ENCODE peak calls at places on chromosomes 13 and 19, in seven cellular contexts. E, V, P, I, F, A and Z are unnamed samples.

GRCh38 chr13:40562975-40563349 is 103.5 kb downstream of the FOXO1 start:
- DNase-seq in A (no peak), I (no peak), P (no peak), F (no peak), E (no peak), V (no peak), Z (no peak)

GRCh38 chr19:19657397-19657783 is 6.1 kb downstream of the ATP13A1 start:
- DNase-seq in A (no peak), V (no peak), P (no peak), F (no peak), I (no peak), E (no peak), Z (peak; percentile 15)

GRCh38 chr19:6501740-6502648 is at the start of gene TUBB4A:
- DNase-seq in E (peak; percentile 61), A (peak; percentile 70), F (no peak), I (no peak), V (peak; percentile 50), P (no peak), Z (peak; percentile 88)

GRCh38 chr19:38686530-38686888 is 39.1 kb downstream of the ACTN4 start:
- DNase-seq in A (no peak), V (no peak), E (peak; percentile 44), I (no peak), P (no peak), F (no peak), Z (peak; percentile 68)

GRCh38 chr13:49527123-49527522 is 31.4 kb downstream of the PHF11 start:
- DNase-seq in E (no peak), P (no peak), I (no peak), F (no peak), A (no peak), V (no peak), Z (no peak)

GRCh38 chr19:4624301-4624700 is 15.0 kb upstream of the TNFAIP8L1 start:
- DNase-seq in P (no peak), A (no peak), F (no peak), E (no peak), V (no peak), I (no peak), Z (no peak)

GRCh38 chr13:43057653-43058317 is 34.4 kb downstream of the DNAJC15 start:
- DNase-seq in V (peak; percentile 23), A (peak; percentile 71), F (no peak), E (peak; percentile 43), P (no peak), I (peak; percentile 33), Z (no peak)

GRCh38 chr19:19039901-19040300 is 6.5 kb downstream of the ARMC6 start:
- DNase-seq in P (no peak), E (no peak), I (no peak), V (no peak), F (no peak), A (no peak), Z (no peak)

GRCh38 chr19:42547927-42548326 is 19.6 kb upstream of the CEACAM1 start:
- DNase-seq in P (no peak), V (no peak), E (no peak), I (no peak), A (no peak), F (no peak), Z (no peak)

GRCh38 chr19:13996928-13997636 is 9.0 kb downstream of the RFX1 start:
- DNase-seq in I (no peak), E (no peak), F (no peak), A (no peak), P (no peak), V (no peak), Z (peak; percentile 9)

GRCh38 chr13:97492257-97492656 is 58.3 kb downstream of the RAP2A start:
- DNase-seq in E (no peak), F (no peak), I (no peak), A (no peak), P (no peak), V (no peak), Z (no peak)

GRCh38 chr13:65966991-65967451 is 1263.1 kb downstream of the PCDH9 start:
- DNase-seq in E (peak; percentile 48), P (no peak), A (peak; percentile 66), I (peak; percentile 82), V (no peak), F (no peak), Z (no peak)

GRCh38 chr19:5947435-5947834 is 30.5 kb downstream of the RANBP3 start:
- DNase-seq in F (no peak), I (peak; percentile 84), A (no peak), P (no peak), E (no peak), V (no peak), Z (no peak)

GRCh38 chr19:49019242-49019932 is 2.5 kb upstream of the LHB start:
- DNase-seq in I (no peak), P (no peak), A (peak; percentile 94), V (peak; percentile 91), E (peak; percentile 86), F (no peak), Z (peak; percentile 84)

GRCh38 chr13:24153979-24154378 is 6.5 kb upstream of the SPATA13 start:
- DNase-seq in V (no peak), E (no peak), I (no peak), P (no peak), F (no peak), A (no peak), Z (no peak)

GRCh38 chr13:79393564-79394249 is 12.3 kb downstream of the RBM26 start:
- DNase-seq in A (peak; percentile 48), F (no peak), I (no peak), P (no peak), V (no peak), E (no peak), Z (no peak)

GRCh38 chr19:35742121-35742724 is at the start of gene IGFLR1:
- DNase-seq in F (no peak), A (no peak), I (no peak), P (no peak), E (no peak), V (no peak), Z (peak; percentile 73)

GRCh38 chr13:94362411-94362909 is 117.0 kb downstream of the DCT start:
- DNase-seq in V (peak; percentile 67), P (peak; percentile 33), A (peak; percentile 88), E (peak; percentile 75), I (peak; percentile 93), F (peak; percentile 73), Z (peak; percentile 62)

GRCh38 chr19:10748924-10749434 is 31.1 kb downstream of the DNM2 start:
- DNase-seq in I (peak; percentile 44), F (no peak), P (no peak), A (no peak), V (no peak), E (no peak), Z (no peak)

GRCh38 chr19:1247747-1248453 is 483 bp upstream of the MIDN start:
- DNase-seq in A (peak; percentile 87), I (peak; percentile 64), P (no peak), F (no peak), V (peak; percentile 71), E (peak; percentile 75), Z (no peak)

GRCh38 chr19:6378036-6378435 is 2.3 kb upstream of the PSPN start:
- DNase-seq in E (no peak), V (no peak), P (no peak), A (peak; percentile 79), I (peak; percentile 21), F (no peak), Z (no peak)

GRCh38 chr13:110010433-110011135 is 224.2 kb upstream of the IRS2 start:
- DNase-seq in P (no peak), A (no peak), I (peak; percentile 37), E (no peak), V (no peak), F (no peak), Z (no peak)

GRCh38 chr13:102033316-102033715 is 368.5 kb downstream of the FGF14 start:
- DNase-seq in E (no peak), A (no peak), F (no peak), I (no peak), P (no peak), V (no peak), Z (no peak)

GRCh38 chr19:1150333-1151036 is 23.6 kb downstream of the SBNO2 start:
- DNase-seq in E (no peak), V (peak; percentile 11), P (no peak), I (no peak), A (no peak), F (no peak), Z (no peak)

GRCh38 chr13:72097568-72097967 is 230.6 kb upstream of the DACH1 start:
- DNase-seq in V (no peak), I (no peak), E (no peak), F (no peak), P (no peak), A (no peak), Z (no peak)

GRCh38 chr13:77565635-77566034 is 30.1 kb downstream of the SCEL start:
- DNase-seq in V (no peak), F (no peak), P (no peak), E (no peak), A (no peak), I (peak; percentile 61), Z (peak; percentile 36)
- TF ChIP-seq CTCF in V (peak; percentile 32), F (peak; percentile 51), P (peak; percentile 19), E (peak; percentile 75), A (peak; percentile 81), I (peak; percentile 60), Z (peak; percentile 41)

DNA sequence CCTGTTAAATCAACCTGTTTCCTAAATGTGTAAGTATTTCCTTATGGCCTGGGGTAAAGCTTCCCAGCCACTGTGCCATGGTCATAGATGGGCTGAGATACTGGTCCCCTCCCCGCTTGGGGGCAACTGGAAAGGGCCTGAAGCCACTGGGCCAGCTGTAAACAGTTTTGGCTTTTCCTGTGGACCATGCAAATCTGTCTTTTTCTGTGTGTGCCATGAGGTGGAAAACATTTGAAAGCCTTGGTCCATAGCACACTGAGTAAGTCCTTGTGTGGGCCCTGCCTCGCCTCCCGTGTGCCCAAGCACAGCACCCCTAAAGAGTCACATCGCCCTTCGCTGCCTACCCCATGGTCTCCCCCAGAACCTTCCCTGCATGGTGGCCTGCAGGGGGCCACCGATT is 52.3 kb upstream of the GPR183 start:
- DNase-seq in V (no peak), P (no peak), F (no peak), E (no peak), A (peak; percentile 55), I (no peak), Z (no peak)
- TF ChIP-seq CTCF in V (no peak), P (no peak), F (no peak), E (no peak), A (peak; percentile 38), I (no peak), Z (no peak)

DNA sequence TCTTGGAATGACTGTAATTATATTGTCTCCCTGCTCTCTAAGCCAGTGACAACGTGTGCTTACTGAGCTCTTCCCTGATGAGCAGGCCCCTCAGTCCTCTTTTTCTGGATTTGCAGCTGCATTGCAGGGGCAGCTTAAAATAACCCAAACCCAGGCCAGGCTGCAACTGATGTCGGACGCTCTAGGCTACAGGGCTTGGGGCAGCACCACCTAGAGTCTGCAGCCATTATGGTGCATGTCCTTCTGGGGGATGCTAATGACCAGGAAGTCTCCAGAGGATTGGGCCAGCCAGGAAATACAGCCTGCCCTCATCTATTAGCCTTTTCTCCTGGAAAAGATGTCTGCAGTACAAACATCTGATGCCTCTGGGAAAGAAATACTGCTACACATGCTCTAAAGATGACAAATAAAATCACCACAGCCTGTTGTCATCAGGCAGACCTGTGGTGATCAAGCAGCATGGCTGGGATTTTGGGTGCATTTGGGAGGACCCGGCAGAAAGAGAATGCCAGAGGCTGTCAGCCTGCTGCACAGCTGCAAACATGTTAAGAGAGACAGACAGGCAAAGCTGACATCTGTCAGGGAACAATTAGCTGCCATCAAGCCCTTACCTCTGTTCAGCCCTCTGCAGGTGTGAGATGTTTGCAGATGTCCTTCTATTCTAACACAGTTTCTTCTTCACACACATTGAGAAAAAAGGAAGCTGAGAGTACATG is 51.8 kb downstream of the CCDC70 start:
- DNase-seq in E (peak; percentile 62), A (peak; percentile 76), P (no peak), F (no peak), I (no peak), V (peak; percentile 36), Z (no peak)
- TF ChIP-seq CTCF in E (peak; percentile 41), A (peak; percentile 65), P (no peak), F (no peak), I (no peak), V (no peak), Z (no peak)

GRCh38 chr19:45862271-45862563 is 730 bp downstream of the SYMPK start:
- DNase-seq in E (no peak), P (no peak), F (no peak), V (no peak), A (no peak), I (no peak), Z (no peak)
- TF ChIP-seq CTCF in E (no peak), P (no peak), F (no peak), V (no peak), A (no peak), I (no peak), Z (no peak)